ENCODE peak calls at places on chromosome 6, in seven cellular contexts. One of them, this sample, is unnamed.

GRCh38 chr6:85085875-85086274 is 321.5 kb upstream of the TBX18 start:
- DNase-seq in fibroblast of lung: no peak
- DNase-seq in B cell: no peak
- DNase-seq in fibroblast of mammary gland: no peak
- DNase-seq in pancreas: no peak
- DNase-seq in A549: no peak
- DNase-seq in glutamatergic neuron: no peak
- DNase-seq in this sample: no peak

GRCh38 chr6:85798934-85799490 is 156.3 kb upstream of the SYNCRIP start:
- DNase-seq in fibroblast of lung: no peak
- DNase-seq in B cell: no peak
- DNase-seq in fibroblast of mammary gland: no peak
- DNase-seq in pancreas: no peak
- DNase-seq in A549: no peak
- DNase-seq in glutamatergic neuron: no peak
- DNase-seq in this sample: peak; percentile 70

GRCh38 chr6:4466260-4466659 is 309.9 kb upstream of the CDYL start:
- DNase-seq in fibroblast of lung: peak; percentile 60
- DNase-seq in B cell: no peak
- DNase-seq in fibroblast of mammary gland: no peak
- DNase-seq in pancreas: no peak
- DNase-seq in A549: no peak
- DNase-seq in glutamatergic neuron: no peak
- DNase-seq in this sample: peak; percentile 74

GRCh38 chr6:45921703-45922270 is 93.9 kb downstream of the CLIC5 start:
- DNase-seq in fibroblast of lung: no peak
- DNase-seq in B cell: no peak
- DNase-seq in fibroblast of mammary gland: peak; percentile 18
- DNase-seq in pancreas: no peak
- DNase-seq in A549: no peak
- DNase-seq in glutamatergic neuron: no peak
- DNase-seq in this sample: no peak

GRCh38 chr6:33975631-33976424 is 170.1 kb downstream of the GRM4 start:
- DNase-seq in fibroblast of lung: no peak
- DNase-seq in B cell: no peak
- DNase-seq in fibroblast of mammary gland: no peak
- DNase-seq in pancreas: no peak
- DNase-seq in A549: no peak
- DNase-seq in glutamatergic neuron: no peak
- DNase-seq in this sample: no peak

GRCh38 chr6:12761376-12762115 is 45.0 kb downstream of the PHACTR1 start:
- DNase-seq in fibroblast of lung: no peak
- DNase-seq in B cell: no peak
- DNase-seq in fibroblast of mammary gland: peak; percentile 87
- DNase-seq in pancreas: no peak
- DNase-seq in A549: no peak
- DNase-seq in glutamatergic neuron: peak; percentile 56
- DNase-seq in this sample: no peak

GRCh38 chr6:11769816-11770545 is 8.6 kb downstream of the ADTRP start:
- DNase-seq in fibroblast of lung: no peak
- DNase-seq in B cell: no peak
- DNase-seq in fibroblast of mammary gland: no peak
- DNase-seq in pancreas: no peak
- DNase-seq in A549: no peak
- DNase-seq in glutamatergic neuron: no peak
- DNase-seq in this sample: no peak

GRCh38 chr6:10565913-10566312 is 44.8 kb downstream of the GCNT2 start:
- DNase-seq in fibroblast of lung: no peak
- DNase-seq in B cell: no peak
- DNase-seq in fibroblast of mammary gland: no peak
- DNase-seq in pancreas: no peak
- DNase-seq in A549: no peak
- DNase-seq in glutamatergic neuron: no peak
- DNase-seq in this sample: no peak

GRCh38 chr6:36797653-36798052 is 41.6 kb downstream of the CPNE5 start:
- DNase-seq in fibroblast of lung: no peak
- DNase-seq in B cell: no peak
- DNase-seq in fibroblast of mammary gland: no peak
- DNase-seq in pancreas: no peak
- DNase-seq in A549: no peak
- DNase-seq in glutamatergic neuron: no peak
- DNase-seq in this sample: no peak

GRCh38 chr6:158060447-158061360 is 79.0 kb downstream of the SYNJ2 start:
- DNase-seq in fibroblast of lung: peak; percentile 93
- DNase-seq in B cell: no peak
- DNase-seq in fibroblast of mammary gland: peak; percentile 96
- DNase-seq in pancreas: peak; percentile 75
- DNase-seq in A549: peak; percentile 46
- DNase-seq in glutamatergic neuron: no peak
- DNase-seq in this sample: peak; percentile 83

GRCh38 chr6:83536034-83536646 is 23.8 kb downstream of the PRSS35 start:
- DNase-seq in fibroblast of lung: peak; percentile 67
- DNase-seq in B cell: no peak
- DNase-seq in fibroblast of mammary gland: peak; percentile 62
- DNase-seq in pancreas: peak; percentile 60
- DNase-seq in A549: peak; percentile 11
- DNase-seq in glutamatergic neuron: peak; percentile 69
- DNase-seq in this sample: peak; percentile 27

GRCh38 chr6:31246051-31246495 is 25.8 kb downstream of the HLA-C start:
- DNase-seq in fibroblast of lung: peak; percentile 61
- DNase-seq in B cell: no peak
- DNase-seq in fibroblast of mammary gland: peak; percentile 82
- DNase-seq in pancreas: no peak
- DNase-seq in A549: no peak
- DNase-seq in glutamatergic neuron: no peak
- DNase-seq in this sample: no peak

GRCh38 chr6:37536462-37537225 is 37.0 kb upstream of the CCDC167 start:
- DNase-seq in fibroblast of lung: no peak
- DNase-seq in B cell: peak; percentile 55
- DNase-seq in fibroblast of mammary gland: no peak
- DNase-seq in pancreas: no peak
- DNase-seq in A549: no peak
- DNase-seq in glutamatergic neuron: peak; percentile 65
- DNase-seq in this sample: no peak

GRCh38 chr6:44524491-44525227 is 137.2 kb downstream of the CDC5L start:
- DNase-seq in fibroblast of lung: no peak
- DNase-seq in B cell: no peak
- DNase-seq in fibroblast of mammary gland: no peak
- DNase-seq in pancreas: no peak
- DNase-seq in A549: no peak
- DNase-seq in glutamatergic neuron: no peak
- DNase-seq in this sample: no peak

GRCh38 chr6:11025911-11026635 is 18.0 kb downstream of the ELOVL2 start:
- DNase-seq in fibroblast of lung: no peak
- DNase-seq in B cell: no peak
- DNase-seq in fibroblast of mammary gland: no peak
- DNase-seq in pancreas: no peak
- DNase-seq in A549: no peak
- DNase-seq in glutamatergic neuron: no peak
- DNase-seq in this sample: no peak

GRCh38 chr6:27667651-27668441 is 194.9 kb upstream of the ZNF184 start:
- DNase-seq in fibroblast of lung: peak; percentile 33
- DNase-seq in B cell: no peak
- DNase-seq in fibroblast of mammary gland: peak; percentile 19
- DNase-seq in pancreas: no peak
- DNase-seq in A549: no peak
- DNase-seq in glutamatergic neuron: no peak
- DNase-seq in this sample: no peak

GRCh38 chr6:27126046-27126814 is 121.3 kb upstream of the PRSS16 start:
- DNase-seq in fibroblast of lung: no peak
- DNase-seq in B cell: no peak
- DNase-seq in fibroblast of mammary gland: no peak
- DNase-seq in pancreas: no peak
- DNase-seq in A549: no peak
- DNase-seq in glutamatergic neuron: no peak
- DNase-seq in this sample: no peak

GRCh38 chr6:15630202-15630601 is 32.6 kb downstream of the DTNBP1 start:
- DNase-seq in fibroblast of lung: no peak
- DNase-seq in B cell: no peak
- DNase-seq in fibroblast of mammary gland: peak; percentile 10
- DNase-seq in pancreas: no peak
- DNase-seq in A549: no peak
- DNase-seq in glutamatergic neuron: no peak
- DNase-seq in this sample: no peak

GRCh38 chr6:25070547-25071366 is 135.0 kb upstream of the RIPOR2 start:
- DNase-seq in fibroblast of lung: peak; percentile 83
- DNase-seq in B cell: peak; percentile 56
- DNase-seq in fibroblast of mammary gland: peak; percentile 85
- DNase-seq in pancreas: peak; percentile 74
- DNase-seq in A549: peak; percentile 35
- DNase-seq in glutamatergic neuron: peak; percentile 75
- DNase-seq in this sample: peak; percentile 66

GRCh38 chr6:13152804-13153203 is 175.5 kb downstream of the TBC1D7 start:
- DNase-seq in fibroblast of lung: no peak
- DNase-seq in B cell: no peak
- DNase-seq in fibroblast of mammary gland: no peak
- DNase-seq in pancreas: no peak
- DNase-seq in A549: no peak
- DNase-seq in glutamatergic neuron: no peak
- DNase-seq in this sample: no peak

GRCh38 chr6:19603716-19604115 is 233.5 kb upstream of the ID4 start:
- DNase-seq in fibroblast of lung: no peak
- DNase-seq in B cell: no peak
- DNase-seq in fibroblast of mammary gland: no peak
- DNase-seq in pancreas: no peak
- DNase-seq in A549: no peak
- DNase-seq in glutamatergic neuron: no peak
- DNase-seq in this sample: no peak

GRCh38 chr6:165895421-165896165 is 232.6 kb upstream of the PDE10A start:
- DNase-seq in fibroblast of lung: no peak
- DNase-seq in B cell: no peak
- DNase-seq in fibroblast of mammary gland: peak; percentile 23
- DNase-seq in pancreas: no peak
- DNase-seq in A549: no peak
- DNase-seq in glutamatergic neuron: no peak
- DNase-seq in this sample: no peak

DNA sequence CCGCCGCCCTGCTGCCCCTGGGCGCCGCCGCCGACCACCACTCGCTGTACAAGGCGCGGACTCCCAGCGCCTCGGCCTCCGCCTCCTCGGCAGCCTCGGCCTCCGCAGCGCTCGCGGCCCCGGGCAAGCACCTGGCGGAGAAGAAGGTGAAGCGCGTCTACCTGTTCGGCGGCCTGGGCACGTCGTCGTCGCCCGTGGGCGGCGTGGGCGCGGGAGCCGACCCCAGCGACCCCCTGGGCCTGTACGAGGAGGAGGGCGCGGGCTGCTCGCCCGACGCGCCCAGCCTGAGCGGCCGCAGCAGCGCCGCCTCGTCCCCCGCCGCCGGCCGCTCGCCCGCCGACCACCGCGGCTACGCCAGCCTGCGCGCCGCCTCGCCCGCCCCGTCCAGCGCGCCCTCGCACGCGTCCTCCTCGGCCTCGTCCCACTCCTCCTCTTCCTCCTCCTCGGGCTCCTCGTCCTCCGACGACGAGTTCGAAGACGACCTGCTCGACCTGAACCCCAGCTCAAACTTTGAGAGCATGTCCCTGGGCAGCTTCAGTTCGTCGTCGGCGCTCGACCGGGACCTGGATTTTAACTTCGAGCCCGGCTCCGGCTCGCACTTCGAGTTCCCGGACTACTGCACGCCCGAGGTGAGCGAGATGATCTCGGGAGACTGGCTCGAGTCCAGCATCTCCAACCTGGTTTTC is 1.9 kb downstream of the SOX4 start:
- DNase-seq in fibroblast of lung: no peak
- DNase-seq in B cell: peak; percentile 75
- DNase-seq in fibroblast of mammary gland: peak; percentile 14
- DNase-seq in pancreas: peak; percentile 77
- DNase-seq in A549: no peak
- DNase-seq in glutamatergic neuron: no peak
- DNase-seq in this sample: no peak
- TF ChIP-seq CTCF in fibroblast of lung: no peak
- TF ChIP-seq CTCF in B cell: peak; percentile 18
- TF ChIP-seq CTCF in fibroblast of mammary gland: no peak
- TF ChIP-seq CTCF in pancreas: no peak
- TF ChIP-seq CTCF in A549: no peak
- TF ChIP-seq CTCF in glutamatergic neuron: no peak
- TF ChIP-seq CTCF in this sample: no peak

DNA sequence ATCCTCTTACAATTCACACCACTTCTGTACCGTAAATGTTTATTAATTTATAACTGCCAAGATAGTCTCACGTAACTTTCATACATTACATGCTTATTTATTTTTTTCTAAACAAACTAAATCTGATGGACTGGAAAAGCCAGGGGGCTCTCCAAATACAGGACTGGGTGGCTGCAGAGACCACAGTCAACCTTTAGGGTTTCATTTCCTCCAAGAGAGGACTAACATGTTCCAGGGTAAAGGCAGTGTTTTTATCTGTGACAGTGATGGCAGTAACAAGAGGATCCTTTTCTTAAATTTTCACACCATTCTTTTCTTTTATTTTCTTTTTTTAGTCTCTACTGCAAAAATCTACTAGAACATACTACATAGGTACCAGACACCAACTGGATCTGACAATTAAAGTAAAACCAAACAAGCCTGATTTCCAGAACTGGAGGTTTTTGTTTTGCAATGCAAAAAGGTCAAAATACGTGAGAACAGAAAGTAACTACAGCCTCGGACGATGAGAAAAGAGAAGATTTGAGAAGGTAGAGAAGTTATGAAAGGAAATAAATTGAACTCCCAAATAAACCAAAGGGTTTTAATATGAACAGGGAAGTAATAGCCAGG is 1.2 kb downstream of the LMBRD1 start:
- DNase-seq in fibroblast of lung: peak; percentile 21
- DNase-seq in B cell: peak; percentile 24
- DNase-seq in fibroblast of mammary gland: no peak
- DNase-seq in pancreas: no peak
- DNase-seq in A549: no peak
- DNase-seq in glutamatergic neuron: no peak
- DNase-seq in this sample: no peak
- TF ChIP-seq CTCF in fibroblast of lung: no peak
- TF ChIP-seq CTCF in B cell: peak; percentile 26
- TF ChIP-seq CTCF in fibroblast of mammary gland: no peak
- TF ChIP-seq CTCF in pancreas: no peak
- TF ChIP-seq CTCF in A549: no peak
- TF ChIP-seq CTCF in glutamatergic neuron: no peak
- TF ChIP-seq CTCF in this sample: no peak

DNA sequence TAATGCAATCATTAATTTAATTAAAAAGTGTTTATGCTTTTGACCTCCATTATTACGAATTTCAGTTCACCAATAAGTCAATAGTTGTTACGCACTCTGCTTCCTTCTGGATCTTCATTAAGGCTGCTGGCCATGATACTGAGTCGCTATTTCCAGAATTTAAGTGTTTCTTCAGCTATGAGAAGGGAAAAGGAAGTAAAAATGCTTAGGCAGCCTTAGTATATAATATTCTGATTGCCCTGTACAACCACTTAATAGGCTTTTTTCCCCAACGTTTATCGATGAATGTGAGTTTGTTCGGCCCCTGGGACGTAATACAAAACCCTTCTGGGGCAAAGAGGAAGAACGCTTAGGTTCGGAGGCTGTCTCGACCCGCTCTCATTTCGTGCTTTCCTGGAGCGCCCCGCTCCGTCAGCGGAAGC is 644 bp downstream of the OARD1 start:
- DNase-seq in fibroblast of lung: no peak
- DNase-seq in B cell: no peak
- DNase-seq in fibroblast of mammary gland: no peak
- DNase-seq in pancreas: peak; percentile 81
- DNase-seq in A549: peak; percentile 63
- DNase-seq in glutamatergic neuron: peak; percentile 82
- DNase-seq in this sample: no peak
- TF ChIP-seq CTCF in fibroblast of lung: no peak
- TF ChIP-seq CTCF in B cell: no peak
- TF ChIP-seq CTCF in fibroblast of mammary gland: no peak
- TF ChIP-seq CTCF in pancreas: no peak
- TF ChIP-seq CTCF in A549: no peak
- TF ChIP-seq CTCF in glutamatergic neuron: no peak
- TF ChIP-seq CTCF in this sample: no peak

GRCh38 chr6:35640017-35640664 is 48.6 kb downstream of the FKBP5 start:
- DNase-seq in fibroblast of lung: no peak
- DNase-seq in B cell: no peak
- DNase-seq in fibroblast of mammary gland: peak; percentile 50
- DNase-seq in pancreas: no peak
- DNase-seq in A549: no peak
- DNase-seq in glutamatergic neuron: no peak
- DNase-seq in this sample: peak; percentile 32
- TF ChIP-seq CTCF in fibroblast of lung: no peak
- TF ChIP-seq CTCF in B cell: no peak
- TF ChIP-seq CTCF in fibroblast of mammary gland: no peak
- TF ChIP-seq CTCF in pancreas: no peak
- TF ChIP-seq CTCF in A549: no peak
- TF ChIP-seq CTCF in glutamatergic neuron: no peak
- TF ChIP-seq CTCF in this sample: no peak

This sample was measured in LNCaP clone FGC.